ENCODE peak calls at places on chromosomes 16 and 17, in seven cellular contexts. T is mesothelial cell of epicardium, J is heart right ventricle, Y is fibroblast of mammary gland, S is MM.1S, K is left lung, C is HFFc6. A is an unnamed sample.

GRCh38 chr16:82609140-82609539 is 17.6 kb upstream of the CDH13 start:
- DNase-seq in J (peak), K (no peak), T (no peak), Y (no peak), S (no peak), C (no peak), A (no peak)

GRCh38 chr16:6360641-6361040 is 972.0 kb upstream of the RBFOX1 start:
- DNase-seq in C (no peak), Y (no peak), K (no peak), S (no peak), J (no peak), T (no peak), A (no peak)

GRCh38 chr17:49633762-49634486 is 44.0 kb downstream of the SPOP start:
- DNase-seq in S (no peak), C (no peak), K (no peak), Y (no peak), T (no peak), J (no peak), A (no peak)

GRCh38 chr16:78778724-78779004 is 679.2 kb downstream of the WWOX start:
- DNase-seq in Y (no peak), T (no peak), J (no peak), C (no peak), S (no peak), K (no peak), A (no peak)

GRCh38 chr17:8685396-8685795 is 54.9 kb upstream of the MYH10 start:
- DNase-seq in S (no peak), T (no peak), C (no peak), K (no peak), J (no peak), Y (no peak), A (no peak)

GRCh38 chr16:88920618-88921602 is 54.5 kb upstream of the PABPN1L start:
- DNase-seq in J (peak), K (no peak), Y (peak), S (no peak), C (no peak), T (no peak), A (no peak)

GRCh38 chr16:49747654-49748053 is 108.3 kb downstream of the ZNF423 start:
- DNase-seq in J (no peak), S (no peak), Y (no peak), K (no peak), C (no peak), T (no peak), A (no peak)

GRCh38 chr16:89633064-89633631 is 19.7 kb downstream of the DPEP1 start:
- DNase-seq in C (peak), J (no peak), S (no peak), Y (peak), K (no peak), T (no peak), A (no peak)

GRCh38 chr17:4806770-4807533 is at the start of gene PLD2:
- DNase-seq in J (peak), Y (peak), S (peak), K (peak), C (peak), T (peak), A (peak)

GRCh38 chr17:64492481-64493109 is 4.3 kb downstream of the POLG2 start:
- DNase-seq in K (no peak), J (no peak), S (peak), Y (peak), T (no peak), C (no peak), A (no peak)

GRCh38 chr17:8173056-8173870 is 2.9 kb downstream of the TMEM107 start:
- DNase-seq in T (no peak), S (peak), K (no peak), J (peak), C (peak), Y (peak), A (peak)

GRCh38 chr17:13518271-13519000 is 83.3 kb downstream of the HS3ST3A1 start:
- DNase-seq in S (no peak), C (peak), K (no peak), Y (peak), J (no peak), T (no peak), A (no peak)

GRCh38 chr17:48429156-48429555 is 858 bp downstream of the SKAP1 start:
- DNase-seq in K (no peak), C (no peak), S (no peak), T (no peak), Y (no peak), J (no peak), A (peak)

GRCh38 chr17:80492343-80493136 is 16.1 kb upstream of the NPTX1 start:
- DNase-seq in J (no peak), Y (no peak), S (no peak), K (no peak), C (no peak), T (no peak), A (no peak)

GRCh38 chr16:27431773-27432599 is 30.0 kb downstream of the IL21R start:
- DNase-seq in T (peak), C (peak), K (peak), J (peak), Y (peak), S (no peak), A (peak)

GRCh38 chr17:39920218-39921210 is 2.1 kb upstream of the GSDMB start:
- DNase-seq in Y (no peak), T (no peak), C (no peak), J (no peak), S (no peak), K (no peak), A (no peak)

GRCh38 chr17:34118564-34118963 is 136.5 kb upstream of the CCL2 start:
- DNase-seq in J (peak), Y (no peak), C (no peak), T (no peak), K (no peak), S (no peak), A (no peak)

GRCh38 chr17:35588196-35588920 is 1.2 kb downstream of the AP2B1 start:
- DNase-seq in J (no peak), S (no peak), T (no peak), K (no peak), Y (peak), C (peak), A (no peak)

GRCh38 chr17:19719365-19720209 is 3.2 kb upstream of the SLC47A2 start:
- DNase-seq in S (no peak), J (no peak), K (peak), C (no peak), Y (no peak), T (no peak), A (no peak)

GRCh38 chr16:84641643-84642358 is 6.5 kb upstream of the KLHL36 start:
- DNase-seq in Y (no peak), C (no peak), J (no peak), T (no peak), S (no peak), K (no peak), A (no peak)

GRCh38 chr17:51445934-51446333 is 185.6 kb downstream of the UTP18 start:
- DNase-seq in Y (no peak), C (no peak), S (no peak), J (no peak), T (no peak), K (no peak), A (no peak)

GRCh38 chr16:10752843-10753523 is 9.3 kb downstream of the NUBP1 start:
- DNase-seq in S (no peak), C (no peak), J (peak), K (no peak), Y (no peak), T (no peak), A (no peak)

GRCh38 chr16:55297910-55298175 is 26.2 kb upstream of the IRX6 start:
- DNase-seq in S (no peak), Y (peak), T (no peak), C (no peak), K (no peak), J (no peak), A (no peak)

GRCh38 chr17:81703747-81704654 is 834 bp downstream of the MRPL12 start:
- DNase-seq in K (no peak), C (no peak), S (no peak), J (no peak), T (no peak), Y (no peak), A (no peak)

GRCh38 chr16:7871979-7872378 is 539.3 kb downstream of the RBFOX1 start:
- DNase-seq in Y (no peak), S (no peak), K (no peak), C (no peak), J (no peak), T (no peak), A (no peak)

GRCh38 chr17:80910043-80910442 is 81.6 kb upstream of the CHMP6 start:
- DNase-seq in S (peak), C (no peak), Y (no peak), J (no peak), T (no peak), K (no peak), A (no peak)

GRCh38 chr17:76107507-76107906 is 3.9 kb upstream of the EXOC7 start:
- DNase-seq in K (no peak), Y (peak), T (no peak), S (peak), C (no peak), J (no peak), A (no peak)

GRCh38 chr17:36722121-36722902 is 120.9 kb downstream of the MRM1 start:
- DNase-seq in J (peak), S (no peak), Y (peak), T (peak), K (peak), C (no peak), A (peak)

GRCh38 chr16:57507414-57508083 is 21.3 kb upstream of the DOK4 start:
- DNase-seq in K (peak), C (no peak), J (no peak), Y (no peak), T (no peak), S (no peak), A (no peak)

GRCh38 chr17:74772071-74772470 is 4.1 kb downstream of the NAT9 start:
- DNase-seq in S (no peak), K (no peak), T (no peak), J (no peak), C (no peak), Y (no peak), A (no peak)

GRCh38 chr17:58307468-58308172 is 21.0 kb downstream of the TSPOAP1 start:
- DNase-seq in T (peak), K (no peak), Y (no peak), S (no peak), J (no peak), C (no peak), A (no peak)

GRCh38 chr17:47231334-47231733 is 22.2 kb downstream of the MYL4 start:
- DNase-seq in C (no peak), J (no peak), T (no peak), K (no peak), Y (no peak), S (no peak), A (no peak)

GRCh38 chr16:80667925-80668324 is 127.1 kb downstream of the DYNLRB2 start:
- DNase-seq in S (no peak), C (no peak), T (no peak), K (no peak), Y (no peak), J (no peak), A (no peak)

GRCh38 chr17:9086577-9086976 is 65.3 kb downstream of the NTN1 start:
- DNase-seq in K (no peak), C (no peak), T (no peak), S (no peak), J (no peak), Y (no peak), A (no peak)

DNA sequence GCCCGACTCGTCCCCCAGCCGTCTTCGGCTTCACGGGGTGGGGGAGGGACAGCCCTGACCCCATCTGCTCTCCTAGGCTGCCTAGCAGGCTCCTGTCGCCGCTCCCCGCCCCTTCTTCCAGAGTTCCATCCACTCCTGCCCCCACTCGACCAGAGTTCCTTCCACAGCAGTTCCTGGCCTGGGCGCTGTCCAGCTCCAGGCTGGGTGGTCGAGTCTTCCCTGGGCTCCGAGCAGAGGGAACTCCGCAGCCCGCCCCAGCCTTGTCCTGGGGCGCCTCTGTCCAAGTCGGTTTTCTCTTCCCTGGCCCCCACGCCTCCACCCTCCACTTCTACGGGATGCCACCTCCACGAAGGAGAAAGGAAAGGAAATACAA is 1.4 kb downstream of the PYY start:
- DNase-seq in J (no peak), C (no peak), S (no peak), Y (no peak), T (peak), K (peak), A (no peak)
- TF ChIP-seq CTCF in J (no peak), C (no peak), S (no peak), Y (no peak), T (no peak), K (no peak), A (no peak)

DNA sequence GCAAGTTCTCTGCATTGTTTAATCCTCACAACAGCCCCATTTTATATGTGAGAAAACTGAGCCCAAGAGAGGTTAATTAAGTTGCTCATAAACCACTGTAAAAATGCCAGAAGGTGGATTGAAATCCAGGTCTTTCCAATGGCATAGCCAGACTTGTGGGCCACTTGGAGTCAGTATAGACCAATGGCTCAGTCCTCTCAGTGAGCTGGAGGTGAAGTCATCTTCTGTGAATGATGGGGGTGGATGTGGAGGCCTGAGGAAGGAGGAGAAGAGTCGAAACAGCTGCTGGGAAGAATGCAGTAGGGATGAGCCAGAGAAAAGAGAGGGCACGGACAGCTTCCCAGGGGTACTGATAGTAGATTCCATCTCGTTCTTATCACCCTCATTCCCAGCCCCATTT is 213.4 kb downstream of the SOX9 start:
- DNase-seq in Y (peak), S (no peak), J (no peak), C (peak), T (no peak), K (no peak), A (no peak)
- TF ChIP-seq CTCF in Y (peak), S (no peak), J (no peak), C (peak), T (no peak), K (no peak), A (no peak)

GRCh38 chr17:57284984-57285646 is 28.8 kb downstream of the MSI2 start:
- DNase-seq in K (no peak), S (peak), Y (no peak), C (no peak), T (no peak), J (no peak), A (peak)

GRCh38 chr17:57284583-57284982 is 28.3 kb downstream of the MSI2 start:
- DNase-seq in T (no peak), C (no peak), Y (no peak), J (no peak), S (peak), K (no peak), A (no peak)

GRCh38 chr17:57283203-57283971 is 27.1 kb downstream of the MSI2 start:
- DNase-seq in T (no peak), C (no peak), J (no peak), S (no peak), K (no peak), Y (no peak), A (no peak)

GRCh38 chr17:57279432-57279831 is 23.1 kb downstream of the MSI2 start:
- DNase-seq in C (no peak), Y (no peak), J (no peak), T (no peak), S (no peak), K (no peak), A (no peak)

DNA sequence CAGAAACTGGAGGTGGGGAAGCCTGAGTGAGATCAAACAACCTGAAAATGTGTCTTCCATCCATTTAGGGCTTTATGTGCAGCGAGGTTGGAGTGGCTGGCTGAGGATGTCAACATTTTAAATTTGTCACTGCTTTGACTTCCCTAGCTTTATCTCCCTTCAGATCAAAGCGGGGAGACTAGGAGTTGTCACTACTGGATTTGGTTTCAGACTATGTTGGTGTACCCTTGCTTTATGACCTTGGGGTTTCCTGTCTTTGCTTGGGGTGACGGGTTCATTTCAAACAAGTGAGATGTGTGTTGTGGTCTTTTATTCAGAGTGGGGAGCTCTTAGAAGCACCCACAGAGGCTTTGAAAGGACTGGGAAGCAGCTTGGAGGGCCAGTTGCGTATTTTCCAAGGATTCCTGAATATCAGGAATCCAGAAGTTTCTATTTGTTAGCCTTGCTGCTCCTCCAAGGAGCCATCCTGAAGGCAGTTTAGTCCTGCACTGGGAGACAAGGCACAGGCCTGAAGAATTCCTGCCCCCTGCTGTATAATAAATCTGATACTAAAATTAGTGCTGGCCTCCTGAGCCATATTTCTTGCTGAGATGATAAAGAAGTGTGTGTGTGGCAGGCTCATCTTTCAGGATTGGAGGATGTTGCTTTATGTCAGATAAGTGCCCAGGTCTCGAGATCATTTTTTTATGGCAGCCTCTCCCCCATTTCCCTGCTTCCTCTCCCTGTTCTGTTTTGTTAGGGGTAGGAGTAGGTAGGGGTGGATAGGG is 25.7 kb downstream of the MSI2 start:
- DNase-seq in J (no peak), K (no peak), T (no peak), S (no peak), Y (no peak), C (no peak), A (no peak)
- TF ChIP-seq CTCF in J (no peak), K (no peak), T (no peak), S (no peak), Y (no peak), C (no peak), A (no peak)

DNA sequence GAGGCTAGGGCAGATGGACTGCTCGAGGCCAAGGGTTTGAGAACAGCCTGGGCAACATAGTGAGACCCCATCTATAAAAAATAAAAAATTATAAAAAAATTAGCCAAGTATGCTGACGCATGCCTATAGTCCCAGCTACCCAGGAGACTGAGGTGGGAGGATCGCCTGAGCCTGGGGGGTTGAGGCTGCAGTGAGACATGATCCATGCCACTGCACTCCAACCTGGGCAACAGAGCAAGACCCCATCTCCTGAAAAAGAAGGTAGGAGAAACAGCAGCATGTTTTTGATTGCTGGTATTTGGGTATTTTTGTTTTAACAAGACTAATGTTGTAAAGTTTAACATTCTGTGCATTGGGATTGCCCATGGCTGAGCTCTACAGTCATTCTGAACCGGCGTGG is 8.9 kb upstream of the DDX19A start:
- DNase-seq in S (no peak), C (no peak), Y (no peak), J (no peak), T (no peak), K (no peak), A (no peak)
- TF ChIP-seq CTCF in S (no peak), C (no peak), Y (no peak), J (no peak), T (no peak), K (no peak), A (no peak)

DNA sequence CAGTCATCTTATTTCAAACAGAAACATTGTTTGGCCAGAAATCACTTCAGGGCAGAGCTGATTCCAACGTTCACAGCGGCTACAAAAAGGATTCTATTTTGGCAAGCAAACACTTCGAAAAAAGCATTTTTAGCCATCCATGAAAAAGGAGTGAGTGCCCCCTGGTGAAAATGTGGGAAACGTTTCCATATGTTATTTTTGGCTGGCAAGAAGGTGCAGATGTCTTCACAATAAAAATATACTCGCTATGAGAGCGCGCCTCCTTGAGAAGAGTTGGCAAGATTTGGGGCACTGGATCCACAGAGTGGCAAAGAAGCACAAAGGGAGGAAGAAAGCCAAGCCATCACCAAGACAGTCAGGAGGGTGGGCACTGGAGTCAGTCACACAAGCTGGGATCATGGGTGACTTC is 191.1 kb downstream of the CHD9NB start:
- DNase-seq in Y (peak), S (no peak), C (no peak), J (no peak), T (no peak), K (no peak), A (no peak)
- TF ChIP-seq CTCF in Y (peak), S (no peak), C (peak), J (no peak), T (peak), K (no peak), A (no peak)

DNA sequence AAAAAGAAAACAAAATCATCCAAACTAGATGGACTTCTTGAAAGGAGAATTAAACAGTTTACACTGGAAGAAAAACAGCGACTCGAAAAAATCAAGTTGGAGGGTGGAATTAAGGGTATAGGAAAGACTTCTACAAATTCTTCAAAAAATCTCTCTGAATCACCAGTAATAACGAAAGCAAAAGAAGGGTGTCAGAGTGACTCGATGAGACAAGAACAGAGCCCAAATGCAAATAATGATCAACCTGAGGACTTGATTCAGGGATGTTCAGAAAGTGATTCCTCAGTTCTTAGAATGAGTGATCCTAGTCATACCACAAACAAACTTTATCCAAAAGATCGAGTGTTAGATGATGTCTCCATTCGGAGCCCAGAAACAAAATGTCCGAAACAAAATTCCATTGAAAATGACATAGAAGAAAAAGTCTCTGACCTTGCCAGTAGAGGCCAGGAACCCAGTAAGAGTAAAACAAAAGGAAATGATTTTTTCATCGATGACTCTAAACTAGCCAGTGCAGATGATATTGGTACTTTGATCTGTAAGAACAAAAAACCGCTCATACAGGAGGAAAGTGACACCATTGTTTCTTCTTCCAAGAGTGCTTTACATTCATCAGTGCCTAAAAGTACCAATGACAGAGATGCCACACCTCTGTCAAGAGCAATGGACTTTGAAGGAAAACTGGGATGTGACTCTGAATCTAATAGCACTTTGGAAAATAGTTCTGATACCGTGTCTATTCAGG is 85.1 kb downstream of the C17orf58 start:
- DNase-seq in S (no peak), C (no peak), K (no peak), T (no peak), J (no peak), Y (no peak), A (no peak)
- TF ChIP-seq CTCF in S (no peak), C (no peak), K (no peak), T (no peak), J (no peak), Y (no peak), A (no peak)

A was measured in natural killer cell.